ENCODE peak calls at places on chromosomes 3 and 15, in six cellular contexts. P is endodermal cell, E is ovary, Z is AG09309, R is dorsolateral prefrontal cortex, B is lower lobe of right lung. Q is an unnamed sample.

GRCh38 chr3:9468460-9468859 is 71.0 kb downstream of the SETD5 start:
- DNase-seq in R (no peak), Z (no peak), P (no peak), E (no peak), B (no peak), Q (no peak)

GRCh38 chr15:25863067-25863967 is at the start of gene ATP10A:
- DNase-seq in E (peak), P (peak), B (peak), Z (no peak), R (no peak), Q (no peak)

GRCh38 chr15:100703671-100704070 is 101.3 kb downstream of the ASB7 start:
- DNase-seq in E (no peak), P (no peak), R (no peak), B (no peak), Z (no peak), Q (no peak)

GRCh38 chr3:50118237-50118636 is 29.5 kb downstream of the RBM5 start:
- DNase-seq in P (no peak), R (no peak), Z (no peak), B (no peak), E (no peak), Q (no peak)

GRCh38 chr3:31724681-31725080 is 192.0 kb downstream of the STT3B start:
- DNase-seq in Z (no peak), P (no peak), R (no peak), E (no peak), B (no peak), Q (no peak)

GRCh38 chr3:146277953-146278631 is 27.2 kb upstream of the PLSCR4 start:
- DNase-seq in R (no peak), Z (peak), P (no peak), B (no peak), E (no peak), Q (no peak)

GRCh38 chr3:197749315-197749600 is 425 bp upstream of the FYTTD1 start:
- DNase-seq in Z (no peak), E (no peak), R (no peak), P (no peak), B (no peak), Q (peak)

GRCh38 chr15:73264881-73265280 is 103.9 kb downstream of the HCN4 start:
- DNase-seq in B (no peak), Z (no peak), E (no peak), R (no peak), P (no peak), Q (no peak)

GRCh38 chr3:5678248-5678647 is 490.7 kb downstream of the EDEM1 start:
- DNase-seq in B (no peak), Z (no peak), P (no peak), E (no peak), R (no peak), Q (no peak)

GRCh38 chr3:195855471-195856409 is 44.0 kb upstream of the MUC4 start:
- DNase-seq in E (no peak), R (no peak), P (no peak), Z (no peak), B (no peak), Q (no peak)

GRCh38 chr3:132285620-132285945 is 31.6 kb upstream of the ACP3 start:
- DNase-seq in B (no peak), Z (no peak), R (no peak), P (no peak), E (no peak), Q (no peak)

GRCh38 chr3:10930641-10931040 is 61.9 kb upstream of the SLC6A1 start:
- DNase-seq in P (no peak), B (no peak), E (no peak), R (no peak), Z (no peak), Q (no peak)

GRCh38 chr3:72901840-72902239 is 14.0 kb downstream of the GXYLT2 start:
- DNase-seq in E (no peak), B (no peak), P (no peak), R (no peak), Z (no peak), Q (no peak)

GRCh38 chr15:31974855-31975421 is 55.4 kb upstream of the CHRNA7 start:
- DNase-seq in P (peak), Z (no peak), B (no peak), R (no peak), E (no peak), Q (no peak)

GRCh38 chr15:31974154-31974794 is 56.0 kb upstream of the CHRNA7 start:
- DNase-seq in R (no peak), Z (no peak), P (peak), E (no peak), B (no peak), Q (no peak)

GRCh38 chr15:31977812-31978662 is 52.3 kb upstream of the CHRNA7 start:
- DNase-seq in B (no peak), R (peak), E (peak), Z (no peak), P (peak), Q (no peak)

GRCh38 chr15:31977138-31977537 is 53.2 kb upstream of the CHRNA7 start:
- DNase-seq in B (no peak), P (no peak), Z (no peak), E (no peak), R (no peak), Q (no peak)

DNA sequence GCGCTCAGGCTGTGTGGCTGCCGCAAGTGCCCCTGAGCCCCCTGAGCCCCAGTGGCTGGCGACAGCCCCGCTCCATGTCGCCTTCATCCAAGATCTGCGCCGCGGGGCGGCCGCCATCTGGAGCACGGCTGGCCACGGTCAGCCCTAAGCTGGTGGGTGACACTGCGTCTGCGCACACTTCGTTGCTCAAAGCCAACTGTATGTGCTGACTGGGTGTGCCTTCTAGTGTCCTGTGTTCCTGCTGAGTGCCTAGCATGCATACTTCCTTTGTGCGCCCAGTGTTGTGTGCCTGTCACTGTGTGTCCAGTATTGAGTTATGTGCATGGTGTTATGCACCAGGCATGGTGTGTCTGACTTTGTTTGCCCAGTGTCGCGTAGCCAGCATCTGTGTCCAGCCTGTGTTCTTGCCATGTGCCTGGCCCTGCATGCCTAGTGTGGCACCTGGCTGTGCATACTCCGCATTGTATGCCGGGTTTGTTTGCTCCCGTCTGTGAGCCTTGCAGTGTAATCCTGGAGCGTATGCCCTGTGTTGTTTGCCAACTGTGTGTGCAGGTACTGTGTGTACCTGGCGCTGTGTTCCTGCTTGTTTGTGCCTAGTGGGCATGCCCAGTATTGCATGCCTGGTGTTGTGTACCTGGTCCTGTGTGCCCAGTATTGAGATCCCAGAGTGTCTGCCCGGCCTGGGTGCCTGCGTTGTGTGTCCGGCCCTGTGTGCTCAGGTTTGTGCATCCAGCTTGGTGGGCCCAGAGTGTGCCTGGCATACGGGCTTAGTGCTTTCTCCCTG is 54.7 kb upstream of the CHRNA7 start:
- DNase-seq in B (no peak), P (peak), R (no peak), Z (no peak), E (no peak), Q (no peak)
- TF ChIP-seq CTCF in B (no peak), P (peak), R (no peak), Z (no peak), E (no peak), Q (no peak)

DNA sequence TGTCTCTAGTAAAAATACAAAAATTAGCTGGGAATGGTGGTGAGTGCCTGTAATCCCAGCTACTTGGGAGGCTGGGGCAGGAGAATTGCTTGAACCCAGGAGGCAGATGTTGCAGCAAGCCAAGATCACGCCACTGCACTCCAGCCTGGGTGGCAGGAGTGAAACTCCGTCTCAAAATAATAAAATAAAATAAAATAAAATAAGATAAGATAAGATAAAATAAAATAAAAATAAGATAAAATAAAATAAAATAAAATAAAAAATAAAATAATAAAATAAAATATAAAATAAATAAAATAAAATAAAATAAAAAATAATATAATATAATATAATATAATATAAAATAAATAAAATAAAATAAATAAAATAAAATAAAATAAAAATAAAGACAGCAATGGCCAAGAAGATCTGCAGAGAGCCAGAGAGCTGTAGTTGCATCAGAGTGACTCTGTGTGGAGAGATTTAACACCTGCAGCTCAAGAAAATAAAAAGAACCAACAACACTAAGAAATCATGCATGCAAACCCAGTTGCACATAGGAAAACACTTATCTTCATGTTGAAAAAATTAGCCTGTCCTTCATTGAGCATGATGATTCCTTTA is 25.9 kb downstream of the LIPH start:
- DNase-seq in R (no peak), B (no peak), E (no peak), Z (no peak), P (no peak), Q (no peak)
- H3K4me3 ChIP-seq in R (no peak), B (no peak), E (no peak), Z (no peak), P (no peak), Q (no peak)

GRCh38 chr3:149659173-149659468 is 1.3 kb upstream of the WWTR1 start:
- DNase-seq in E (no peak), R (no peak), B (peak), Z (no peak), P (no peak), Q (no peak)

GRCh38 chr3:149657458-149657795 is 398 bp downstream of the WWTR1 start:
- DNase-seq in Z (no peak), R (no peak), E (no peak), P (peak), B (peak), Q (no peak)

GRCh38 chr3:149657796-149658443 is at the start of gene WWTR1:
- DNase-seq in B (peak), P (peak), E (peak), R (peak), Z (peak), Q (peak)

GRCh38 chr3:149660462-149660861 is 2.6 kb upstream of the WWTR1 start:
- DNase-seq in E (no peak), R (no peak), P (no peak), Z (no peak), B (no peak), Q (no peak)

DNA sequence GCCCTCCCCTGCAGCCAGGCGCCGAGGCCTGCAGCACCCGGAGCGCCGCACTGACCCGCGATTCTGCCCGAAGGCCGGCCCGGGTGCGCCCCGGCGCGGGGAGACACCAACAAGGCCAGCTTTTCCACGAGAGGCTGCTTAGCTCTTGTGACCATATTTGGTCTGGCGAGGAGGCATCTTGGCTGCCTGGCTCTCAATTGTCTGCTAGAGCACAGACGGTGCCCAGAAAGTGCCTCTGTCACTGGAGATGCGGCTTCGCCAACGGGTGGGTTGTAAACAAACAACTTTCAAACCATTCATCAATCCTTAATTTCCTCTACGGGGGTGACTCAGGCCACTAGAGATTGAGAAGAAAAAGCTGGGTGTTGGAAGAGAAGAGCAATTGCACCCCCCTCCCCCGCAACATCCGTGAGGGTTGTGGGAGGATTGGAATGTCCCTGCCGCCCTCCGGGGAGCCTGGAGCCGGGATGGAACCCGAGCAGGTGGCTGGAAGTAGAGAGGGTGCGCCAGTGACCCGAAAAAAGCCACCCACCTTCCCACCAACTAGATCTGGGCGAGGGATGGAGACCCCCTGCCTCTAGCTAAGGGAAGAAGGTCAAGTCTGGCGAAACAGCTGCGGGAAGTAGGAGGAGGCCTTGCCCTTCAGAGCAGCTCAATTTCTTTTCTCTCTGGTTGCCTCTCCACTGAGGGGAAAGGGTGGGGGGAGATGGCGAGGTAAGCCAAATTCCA is 783 bp upstream of the WWTR1 start:
- DNase-seq in R (peak), Z (no peak), B (peak), E (peak), P (peak), Q (peak)
- TF ChIP-seq CTCF in R (peak), Z (no peak), B (peak), E (peak), P (peak), Q (peak)

GRCh38 chr15:75203908-75204263 is 2.2 kb downstream of the C15orf39 start:
- DNase-seq in P (no peak), E (no peak), B (no peak), Z (no peak), R (no peak), Q (no peak)
- H3K4me3 ChIP-seq in P (peak), E (peak), B (peak), Z (peak), R (peak), Q (peak)

GRCh38 chr3:192449036-192449435 is 278.3 kb downstream of the FGF12 start:
- DNase-seq in B (no peak), Z (no peak), R (no peak), E (no peak), P (no peak), Q (no peak)

GRCh38 chr3:192444096-192444790 is 283.1 kb downstream of the FGF12 start:
- DNase-seq in Z (peak), E (peak), R (peak), B (peak), P (peak), Q (no peak)

GRCh38 chr3:192445768-192446644 is 281.3 kb downstream of the FGF12 start:
- DNase-seq in R (no peak), E (no peak), Z (no peak), P (no peak), B (no peak), Q (no peak)

DNA sequence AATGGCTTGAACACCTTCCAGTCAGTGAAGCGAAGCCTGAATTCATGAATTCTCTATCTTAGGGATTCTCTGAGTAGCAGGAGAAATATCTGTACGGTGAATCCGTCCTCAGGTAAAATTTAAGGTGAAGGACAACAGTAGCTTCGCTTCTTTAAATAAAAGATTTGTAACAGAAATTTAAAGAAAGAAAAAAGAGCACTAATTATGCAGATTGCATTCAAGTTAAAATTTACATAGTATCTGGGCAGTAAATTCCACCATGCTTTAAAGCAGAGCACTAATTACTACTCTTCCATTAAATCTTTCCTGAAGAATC is 282.6 kb downstream of the FGF12 start:
- DNase-seq in Z (no peak), R (no peak), B (no peak), P (no peak), E (no peak), Q (no peak)
- TF ChIP-seq CTCF in Z (no peak), R (peak), B (peak), P (no peak), E (no peak), Q (no peak)

GRCh38 chr15:63339006-63339766 is 42.5 kb downstream of the CA12 start:
- DNase-seq in Z (no peak), E (no peak), R (no peak), P (no peak), B (no peak), Q (no peak)
- H3K4me3 ChIP-seq in Z (no peak), E (no peak), R (no peak), P (no peak), B (no peak), Q (no peak)

GRCh38 chr3:135739755-135740154 is 225.8 kb upstream of the PPP2R3A start:
- DNase-seq in Z (no peak), B (no peak), P (no peak), R (no peak), E (no peak), Q (no peak)

DNA sequence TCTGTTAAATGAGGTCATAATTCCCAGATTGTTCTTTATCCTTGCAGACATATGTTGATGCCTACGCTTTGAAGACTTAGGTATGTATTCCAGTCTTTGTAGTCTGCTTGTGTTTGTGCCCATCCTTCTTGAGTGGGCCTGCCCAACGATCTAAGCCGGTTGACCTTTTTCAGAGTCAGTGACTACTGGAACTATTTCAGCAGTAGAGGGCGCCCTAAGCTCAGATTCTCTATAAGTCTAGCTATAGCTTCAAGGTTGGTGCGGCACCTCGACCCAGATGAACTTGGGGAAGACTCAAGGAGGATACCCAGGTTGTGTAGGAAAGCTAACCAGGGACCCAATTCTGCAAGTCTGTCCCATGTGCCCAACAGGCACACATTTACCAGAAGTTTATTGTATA is 228.8 kb upstream of the PPP2R3A start:
- DNase-seq in B (no peak), P (peak), Z (no peak), E (no peak), R (no peak), Q (no peak)
- TF ChIP-seq CTCF in B (no peak), P (peak), Z (peak), E (no peak), R (no peak), Q (no peak)